ENCODE peak calls at places on chromosome 4, in ten cellular contexts. Y is activated naive CD8-positive, alpha-beta T cell treated with anti-CD3 and anti-CD28 coated beads, Interleukin-2, amount 50 U/mL, for 24 hours; X is CD8-positive, alpha-beta T cell; J is NCI-H1417; U is amygdala; O is ELR; M is amniotic epithelial cell; W is tibial nerve; V is ovary; G is stimulated activated CD8-positive, alpha-beta memory T cell treated with anti-CD3 and anti-CD28 coated beads, Interleukin-4, amount 100 ng/mL, for 1 hour. N is an unnamed sample.

GRCh38 chr4:142307857-142308256 is 538.2 kb downstream of the INPP4B start:
- DNase-seq in J (no peak), U (no peak), Y (no peak), X (no peak), W (no peak), G (no peak), O (no peak), M (no peak), V (no peak), N (no peak)

GRCh38 chr4:45770958-45771357 is 352.9 kb downstream of the GABRG1 start:
- DNase-seq in W (no peak), Y (no peak), M (no peak), X (no peak), J (no peak), V (no peak), G (no peak), U (no peak), O (no peak), N (no peak)

GRCh38 chr4:74408639-74409038 is 36.3 kb upstream of the AREG start:
- DNase-seq in U (no peak), M (no peak), J (no peak), V (no peak), Y (no peak), X (no peak), O (peak; percentile 85), W (no peak), G (no peak), N (no peak)

GRCh38 chr4:166078956-166079355 is 205.9 kb downstream of the TLL1 start:
- DNase-seq in U (no peak), V (no peak), W (no peak), G (no peak), O (peak; percentile 25), M (peak; percentile 28), Y (no peak), X (no peak), J (no peak), N (no peak)

GRCh38 chr4:75289843-75290616 is 224.2 kb downstream of the RCHY1 start:
- DNase-seq in W (no peak), X (no peak), G (no peak), M (peak; percentile 46), J (peak; percentile 82), V (no peak), O (peak; percentile 42), Y (no peak), U (no peak), N (no peak)

GRCh38 chr4:113971706-113972360 is 7.6 kb downstream of the ARSJ start:
- DNase-seq in U (no peak), M (peak; percentile 36), Y (no peak), V (no peak), W (no peak), X (no peak), G (no peak), J (no peak), O (peak; percentile 76), N (no peak)

GRCh38 chr4:52051615-52052474 is 741 bp downstream of the SPATA18 start:
- DNase-seq in O (peak; percentile 59), U (peak; percentile 2), X (no peak), G (no peak), M (peak; percentile 80), V (peak; percentile 28), J (peak; percentile 51), Y (peak; percentile 6), W (no peak), N (peak; percentile 46)

GRCh38 chr4:54495091-54495490 is 162.7 kb upstream of the KIT start:
- DNase-seq in W (no peak), V (no peak), M (no peak), X (no peak), Y (no peak), J (no peak), U (no peak), O (peak; percentile 20), G (no peak), N (no peak)

GRCh38 chr4:23788460-23788859 is 101.4 kb downstream of the PPARGC1A start:
- DNase-seq in W (no peak), J (peak; percentile 16), O (peak; percentile 47), M (no peak), U (no peak), G (no peak), Y (no peak), V (no peak), X (no peak), N (no peak)

GRCh38 chr4:119034276-119035008 is 101.2 kb upstream of the MYOZ2 start:
- DNase-seq in U (no peak), X (no peak), O (peak; percentile 26), V (no peak), J (no peak), G (no peak), W (no peak), M (no peak), Y (no peak), N (peak; percentile 55)

GRCh38 chr4:140595065-140595464 is 26.3 kb upstream of the UCP1 start:
- DNase-seq in J (peak; percentile 42), Y (no peak), G (no peak), U (no peak), M (peak; percentile 17), V (no peak), W (no peak), X (no peak), O (peak; percentile 8), N (no peak)

GRCh38 chr4:87089368-87089767 is 131.1 kb downstream of the KLHL8 start:
- DNase-seq in V (no peak), J (no peak), G (no peak), M (no peak), Y (no peak), W (no peak), O (no peak), X (no peak), U (no peak), N (no peak)